ENCODE peak calls at places on chromosomes 6 and 20, in eight cellular contexts. D is gastrocnemius medialis, F is mesothelial cell of epicardium, N is dorsolateral prefrontal cortex, O is RWPE1, Y is brain microvascular endothelial cell, Z is stomach, V is WTC11. W is an unnamed sample.

GRCh38 chr6:90442366-90442765 is 144.5 kb downstream of the MAP3K7 start:
- DNase-seq in Y (no peak), N (no peak), O (no peak), Z (no peak), V (no peak), D (no peak), F (no peak), W (no peak)

GRCh38 chr6:101711518-101711917 is 318.0 kb downstream of the GRIK2 start:
- DNase-seq in Y (no peak), N (no peak), V (no peak), F (no peak), Z (no peak), D (no peak), O (no peak), W (no peak)

GRCh38 chr20:18322551-18322950 is 34.2 kb downstream of the ZNF133 start:
- DNase-seq in V (no peak), O (no peak), Y (no peak), N (no peak), Z (no peak), F (no peak), D (no peak), W (no peak)

GRCh38 chr6:111549744-111550143 is 55.9 kb downstream of the TRAF3IP2 start:
- DNase-seq in D (no peak), N (no peak), Z (no peak), V (no peak), Y (no peak), F (no peak), O (no peak), W (no peak)

GRCh38 chr6:149028767-149029405 is 282.1 kb downstream of the UST start:
- DNase-seq in Y (peak; percentile 76), N (no peak), F (peak; percentile 63), D (no peak), O (peak; percentile 50), Z (peak; percentile 58), V (no peak), W (peak; percentile 24)

GRCh38 chr20:33812673-33813462 is 1.7 kb downstream of the CHMP4B start:
- DNase-seq in N (no peak), Z (no peak), O (peak; percentile 38), D (no peak), F (no peak), V (no peak), Y (no peak), W (no peak)

GRCh38 chr20:46512943-46513844 is at the start of gene ZNF334:
- DNase-seq in D (peak; percentile 36), V (peak; percentile 88), Y (peak; percentile 0), O (peak; percentile 45), N (peak; percentile 39), F (peak; percentile 79), Z (peak; percentile 62), W (peak; percentile 56)

GRCh38 chr6:30955367-30956042 is 14.7 kb downstream of the MUCL3 start:
- DNase-seq in Y (peak; percentile 14), V (peak; percentile 80), Z (peak; percentile 66), N (peak; percentile 44), O (peak; percentile 23), F (peak; percentile 62), D (peak; percentile 45), W (peak; percentile 30)

GRCh38 chr6:15331143-15331542 is 85.3 kb downstream of the JARID2 start:
- DNase-seq in O (no peak), V (no peak), N (no peak), Y (no peak), Z (no peak), F (no peak), D (peak; percentile 23), W (no peak)

GRCh38 chr20:54726687-54727086 is 251.3 kb downstream of the DOK5 start:
- DNase-seq in O (no peak), N (no peak), Z (no peak), Y (no peak), F (no peak), D (no peak), V (no peak), W (no peak)

GRCh38 chr6:13931797-13932402 is 7.1 kb downstream of the RNF182 start:
- DNase-seq in V (no peak), Z (no peak), O (no peak), N (no peak), Y (no peak), D (no peak), F (no peak), W (no peak)

GRCh38 chr6:154479388-154480143 is 30.9 kb downstream of the CNKSR3 start:
- DNase-seq in N (no peak), O (no peak), Z (no peak), V (no peak), Y (peak; percentile 64), D (no peak), F (no peak), W (no peak)

GRCh38 chr6:161029195-161029809 is 37.7 kb downstream of the MAP3K4 start:
- DNase-seq in Z (no peak), O (no peak), V (no peak), F (no peak), N (no peak), Y (peak; percentile 64), D (no peak), W (no peak)

GRCh38 chr6:156760377-156760776 is 16.8 kb upstream of the ARID1B start:
- DNase-seq in D (no peak), F (no peak), Z (no peak), O (no peak), Y (no peak), N (no peak), V (no peak), W (no peak)

GRCh38 chr6:131532476-131533108 is 40.4 kb upstream of the ARG1 start:
- DNase-seq in N (no peak), D (no peak), F (no peak), Y (no peak), O (no peak), V (no peak), Z (no peak), W (no peak)

GRCh38 chr20:54560357-54560756 is 85.0 kb downstream of the DOK5 start:
- DNase-seq in Y (no peak), V (no peak), O (no peak), N (no peak), Z (no peak), F (no peak), D (no peak), W (no peak)

GRCh38 chr20:15379897-15380296 is 1042.5 kb upstream of the FLRT3 start:
- DNase-seq in Z (no peak), V (no peak), Y (no peak), N (no peak), D (no peak), F (no peak), O (no peak), W (no peak)

GRCh38 chr20:33132858-33133615 is 34.9 kb upstream of the BPIFA2 start:
- DNase-seq in O (no peak), N (no peak), F (no peak), D (no peak), V (peak; percentile 21), Y (no peak), Z (no peak), W (no peak)

GRCh38 chr20:1209447-1210387 is 6.5 kb downstream of the C20orf202 start:
- DNase-seq in D (no peak), Y (no peak), O (no peak), Z (no peak), N (no peak), V (no peak), F (no peak), W (no peak)
- TF ChIP-seq CTCF in D (no peak), Y (peak; percentile 65), O (no peak), Z (no peak), N (no peak), V (no peak), F (no peak), W (peak; percentile 14)

GRCh38 chr6:710601-711571 is 17.9 kb upstream of the EXOC2 start:
- DNase-seq in Y (peak; percentile 60), D (no peak), F (peak; percentile 67), V (peak; percentile 60), N (peak; percentile 40), O (peak; percentile 26), Z (peak; percentile 61), W (peak; percentile 36)
- TF ChIP-seq CTCF in Y (no peak), D (no peak), F (no peak), V (no peak), N (no peak), O (no peak), Z (no peak), W (no peak)

GRCh38 chr6:3068329-3069223 is at the start of gene RIPK1:
- DNase-seq in Y (peak; percentile 78), Z (peak; percentile 96), O (peak; percentile 96), N (peak; percentile 87), V (peak; percentile 86), F (peak; percentile 91), D (peak; percentile 95), W (peak; percentile 85)

GRCh38 chr6:3058957-3059356 is 9.3 kb upstream of the RIPK1 start:
- DNase-seq in D (no peak), F (no peak), N (no peak), Z (no peak), Y (no peak), V (no peak), O (no peak), W (no peak)

GRCh38 chr6:3061501-3061941 is 6.8 kb upstream of the RIPK1 start:
- DNase-seq in Y (peak; percentile 89), Z (no peak), F (no peak), V (no peak), O (peak; percentile 58), N (no peak), D (no peak), W (no peak)

DNA sequence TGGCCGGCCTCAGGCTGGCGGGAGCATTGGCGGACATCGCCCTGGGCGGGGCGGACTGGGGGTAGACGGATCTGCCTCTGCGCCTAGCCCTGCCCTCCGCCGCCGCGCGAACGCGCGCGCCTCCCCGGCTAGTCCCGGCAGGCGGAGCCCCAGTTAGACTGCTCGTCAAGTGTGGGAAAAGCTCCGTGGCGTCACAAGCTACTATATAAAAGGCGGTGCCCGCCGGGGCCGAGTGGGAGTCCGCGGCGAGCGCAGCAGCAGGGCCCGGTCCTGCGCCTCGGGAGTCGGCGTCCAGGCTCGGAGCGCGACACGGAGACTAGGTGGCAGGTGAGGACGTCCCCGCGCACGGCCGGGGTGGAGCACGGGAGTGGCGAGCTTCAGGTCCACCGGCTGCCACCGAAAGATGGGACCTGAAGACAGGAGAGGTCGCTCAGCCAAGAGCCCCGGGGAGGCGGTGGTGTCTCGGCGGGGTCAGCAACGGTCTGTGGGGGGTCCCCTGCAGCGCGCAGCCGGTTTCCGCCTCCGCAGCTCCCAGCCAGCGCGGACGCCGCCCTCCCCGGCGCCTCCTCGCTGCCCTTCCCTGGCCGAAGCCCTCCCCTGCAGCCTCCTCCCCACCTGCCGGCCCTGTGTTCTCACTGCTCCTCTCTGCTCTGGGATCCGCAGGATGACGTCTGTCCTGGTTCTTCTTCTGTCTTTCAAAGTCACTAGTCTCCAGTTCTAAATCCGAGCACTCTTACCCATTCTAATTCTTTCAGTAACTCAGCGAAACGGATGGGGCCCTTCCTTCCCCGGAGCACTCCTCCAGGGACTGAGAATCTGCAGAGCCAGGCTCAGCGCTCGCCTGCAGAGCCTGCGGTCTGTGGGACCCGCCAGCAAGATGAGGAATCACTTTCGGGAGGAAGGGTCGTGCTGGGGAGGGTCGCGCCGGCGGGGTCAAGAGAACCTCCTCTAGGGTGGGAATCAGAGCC is 4.3 kb upstream of the RIPK1 start:
- DNase-seq in Y (peak; percentile 70), Z (peak; percentile 96), D (peak; percentile 92), N (peak; percentile 73), O (peak; percentile 82), V (peak; percentile 85), F (peak; percentile 82), W (peak; percentile 62)
- TF ChIP-seq CTCF in Y (no peak), Z (no peak), D (no peak), N (peak; percentile 29), O (no peak), V (no peak), F (no peak), W (no peak)

DNA sequence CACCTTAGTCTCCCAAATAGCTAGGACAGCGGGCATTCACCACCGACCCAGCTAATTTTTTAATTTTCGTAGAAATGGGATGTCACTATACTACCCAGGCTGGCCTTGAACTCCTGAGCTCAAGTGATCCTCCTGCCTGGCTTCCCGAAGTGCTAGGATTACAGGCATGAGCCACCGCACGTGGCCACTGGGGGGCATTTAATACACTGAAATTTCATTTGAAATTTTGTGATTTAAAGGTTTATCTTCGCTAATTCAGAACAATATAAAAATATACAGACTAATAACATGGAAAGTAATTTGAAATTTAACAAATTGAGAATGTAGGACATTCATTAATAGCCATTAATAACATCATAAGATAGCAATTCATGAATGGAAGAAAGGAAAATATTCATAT is 20.5 kb upstream of the TBC1D32 start:
- DNase-seq in N (no peak), Z (no peak), Y (no peak), V (peak; percentile 32), F (no peak), D (no peak), O (no peak), W (no peak)
- TF ChIP-seq CTCF in N (no peak), Z (no peak), Y (peak; percentile 70), V (no peak), F (peak; percentile 46), D (no peak), O (peak; percentile 21), W (peak; percentile 53)